ENCODE peak calls at places on chromosome 1, in seven cellular contexts. One of them, this sample, is unnamed.
A peak's percentile ranks its signal among the peaks of the same experiment; 100 is the strongest.

GRCh38 chr1:7434566-7434965 is 336.5 kb upstream of the VAMP3 start:
- DNase-seq in fibroblast of the conjunctiva: no peak
- DNase-seq in tibial artery: no peak
- DNase-seq in neural crest cell: no peak
- DNase-seq in spleen: peak; percentile 6
- DNase-seq in upper lobe of right lung: no peak
- DNase-seq in foreskin fibroblast: no peak
- DNase-seq in this sample: no peak

GRCh38 chr1:243260221-243260880 is 4.5 kb downstream of the SDCCAG8 start:
- DNase-seq in fibroblast of the conjunctiva: no peak
- DNase-seq in tibial artery: no peak
- DNase-seq in neural crest cell: no peak
- DNase-seq in spleen: no peak
- DNase-seq in upper lobe of right lung: no peak
- DNase-seq in foreskin fibroblast: no peak
- DNase-seq in this sample: no peak

GRCh38 chr1:3320246-3321152 is 134.0 kb upstream of the ARHGEF16 start:
- DNase-seq in fibroblast of the conjunctiva: no peak
- DNase-seq in tibial artery: no peak
- DNase-seq in neural crest cell: no peak
- DNase-seq in spleen: no peak
- DNase-seq in upper lobe of right lung: no peak
- DNase-seq in foreskin fibroblast: no peak
- DNase-seq in this sample: no peak

GRCh38 chr1:36520056-36520455 is 37.3 kb upstream of the CSF3R start:
- DNase-seq in fibroblast of the conjunctiva: no peak
- DNase-seq in tibial artery: no peak
- DNase-seq in neural crest cell: no peak
- DNase-seq in spleen: no peak
- DNase-seq in upper lobe of right lung: no peak
- DNase-seq in foreskin fibroblast: no peak
- DNase-seq in this sample: no peak

GRCh38 chr1:17861685-17862084 is 106.6 kb downstream of the ACTL8 start:
- DNase-seq in fibroblast of the conjunctiva: no peak
- DNase-seq in tibial artery: no peak
- DNase-seq in neural crest cell: no peak
- DNase-seq in spleen: no peak
- DNase-seq in upper lobe of right lung: no peak
- DNase-seq in foreskin fibroblast: no peak
- DNase-seq in this sample: no peak

GRCh38 chr1:110425611-110426152 is 18.2 kb upstream of the LAMTOR5 start:
- DNase-seq in fibroblast of the conjunctiva: no peak
- DNase-seq in tibial artery: peak; percentile 68
- DNase-seq in neural crest cell: no peak
- DNase-seq in spleen: no peak
- DNase-seq in upper lobe of right lung: no peak
- DNase-seq in foreskin fibroblast: no peak
- DNase-seq in this sample: no peak

GRCh38 chr1:24673336-24673735 is 30.2 kb downstream of the SRRM1 start:
- DNase-seq in fibroblast of the conjunctiva: no peak
- DNase-seq in tibial artery: no peak
- DNase-seq in neural crest cell: no peak
- DNase-seq in spleen: peak; percentile 8
- DNase-seq in upper lobe of right lung: no peak
- DNase-seq in foreskin fibroblast: peak; percentile 9
- DNase-seq in this sample: no peak

GRCh38 chr1:81513796-81514354 is 286.9 kb upstream of the ADGRL2 start:
- DNase-seq in fibroblast of the conjunctiva: no peak
- DNase-seq in tibial artery: no peak
- DNase-seq in neural crest cell: no peak
- DNase-seq in spleen: no peak
- DNase-seq in upper lobe of right lung: no peak
- DNase-seq in foreskin fibroblast: no peak
- DNase-seq in this sample: no peak

GRCh38 chr1:215526147-215526845 is 40.8 kb upstream of the KCTD3 start:
- DNase-seq in fibroblast of the conjunctiva: peak; percentile 36
- DNase-seq in tibial artery: no peak
- DNase-seq in neural crest cell: no peak
- DNase-seq in spleen: no peak
- DNase-seq in upper lobe of right lung: no peak
- DNase-seq in foreskin fibroblast: peak; percentile 26
- DNase-seq in this sample: no peak

GRCh38 chr1:28144203-28145135 is 32.0 kb downstream of the PTAFR start:
- DNase-seq in fibroblast of the conjunctiva: no peak
- DNase-seq in tibial artery: no peak
- DNase-seq in neural crest cell: no peak
- DNase-seq in spleen: peak; percentile 19
- DNase-seq in upper lobe of right lung: no peak
- DNase-seq in foreskin fibroblast: peak; percentile 36
- DNase-seq in this sample: no peak

GRCh38 chr1:196049407-196049806 is 558.8 kb downstream of the KCNT2 start:
- DNase-seq in fibroblast of the conjunctiva: no peak
- DNase-seq in tibial artery: no peak
- DNase-seq in neural crest cell: no peak
- DNase-seq in spleen: no peak
- DNase-seq in upper lobe of right lung: no peak
- DNase-seq in foreskin fibroblast: no peak
- DNase-seq in this sample: no peak

GRCh38 chr1:85375422-85375934 is 89.5 kb downstream of the DDAH1 start:
- DNase-seq in fibroblast of the conjunctiva: no peak
- DNase-seq in tibial artery: no peak
- DNase-seq in neural crest cell: no peak
- DNase-seq in spleen: no peak
- DNase-seq in upper lobe of right lung: no peak
- DNase-seq in foreskin fibroblast: no peak
- DNase-seq in this sample: no peak

GRCh38 chr1:156591432-156592157 is at the start of gene NAXE:
- DNase-seq in fibroblast of the conjunctiva: no peak
- DNase-seq in tibial artery: peak; percentile 82
- DNase-seq in neural crest cell: peak; percentile 59
- DNase-seq in spleen: peak; percentile 94
- DNase-seq in upper lobe of right lung: peak; percentile 89
- DNase-seq in foreskin fibroblast: peak; percentile 52
- DNase-seq in this sample: peak; percentile 79

GRCh38 chr1:25944986-25945385 is 38.8 kb upstream of the STMN1 start:
- DNase-seq in fibroblast of the conjunctiva: no peak
- DNase-seq in tibial artery: no peak
- DNase-seq in neural crest cell: no peak
- DNase-seq in spleen: no peak
- DNase-seq in upper lobe of right lung: peak; percentile 23
- DNase-seq in foreskin fibroblast: peak; percentile 20
- DNase-seq in this sample: no peak

GRCh38 chr1:119712342-119713038 is 756 bp downstream of the PHGDH start:
- DNase-seq in fibroblast of the conjunctiva: peak; percentile 96
- DNase-seq in tibial artery: peak; percentile 95
- DNase-seq in neural crest cell: peak; percentile 65
- DNase-seq in spleen: no peak
- DNase-seq in upper lobe of right lung: peak; percentile 78
- DNase-seq in foreskin fibroblast: peak; percentile 86
- DNase-seq in this sample: peak; percentile 72

GRCh38 chr1:194289569-194290266 is 1103.3 kb upstream of the B3GALT2 start:
- DNase-seq in fibroblast of the conjunctiva: no peak
- DNase-seq in tibial artery: no peak
- DNase-seq in neural crest cell: no peak
- DNase-seq in spleen: no peak
- DNase-seq in upper lobe of right lung: no peak
- DNase-seq in foreskin fibroblast: no peak
- DNase-seq in this sample: peak; percentile 52

GRCh38 chr1:25208127-25208526 is 24.2 kb downstream of the SYF2 start:
- DNase-seq in fibroblast of the conjunctiva: no peak
- DNase-seq in tibial artery: no peak
- DNase-seq in neural crest cell: no peak
- DNase-seq in spleen: no peak
- DNase-seq in upper lobe of right lung: no peak
- DNase-seq in foreskin fibroblast: no peak
- DNase-seq in this sample: no peak